ENCODE peak calls at places on chromosomes 5 and 9, in ten cellular contexts. D is LHCN-M2; K is A549; H is iPS-NIHi11; X is DMS 273 treated with DMSO at 0.1 percent for 48 hours; Y is MG63; E is T follicular helper cell; W is ELR; Q is aorta; I is effector CD4-positive, alpha-beta T cell. M is an unnamed sample.

GRCh38 chr5:172102913-172103629 is 85.0 kb downstream of the STK10 start:
- DNase-seq in D (peak), K (peak), H (peak), X (peak), Y (peak), E (no peak), W (peak), Q (peak), I (no peak), M (peak)

GRCh38 chr5:151571270-151572173 is 19.6 kb downstream of the FAT2 start:
- DNase-seq in D (no peak), K (no peak), H (no peak), X (no peak), Y (no peak), E (no peak), W (no peak), Q (no peak), I (no peak), M (no peak)

GRCh38 chr9:135086597-135087488 is 625 bp upstream of the OLFM1 start:
- DNase-seq in D (no peak), K (no peak), H (no peak), X (no peak), Y (no peak), E (no peak), W (no peak), Q (no peak), I (no peak), M (no peak)

GRCh38 chr5:71782393-71782770 is 63.3 kb downstream of the CARTPT start:
- DNase-seq in D (no peak), K (no peak), H (no peak), X (no peak), Y (no peak), E (no peak), W (no peak), Q (no peak), I (no peak), M (no peak)

GRCh38 chr5:19018822-19019221 is 969.2 kb downstream of the CDH18 start:
- DNase-seq in D (no peak), K (no peak), H (no peak), X (no peak), Y (no peak), E (no peak), W (peak), Q (no peak), I (no peak), M (no peak)

GRCh38 chr5:149247726-149248125 is 23.9 kb upstream of the AFAP1L1 start:
- DNase-seq in D (no peak), K (no peak), H (no peak), X (no peak), Y (no peak), E (no peak), W (no peak), Q (no peak), I (no peak), M (no peak)

GRCh38 chr5:170597109-170597741 is 93.4 kb downstream of the KCNIP1 start:
- DNase-seq in D (peak), K (no peak), H (no peak), X (no peak), Y (peak), E (no peak), W (peak), Q (no peak), I (no peak), M (peak)

GRCh38 chr5:139962445-139962844 is 80.7 kb downstream of the NRG2 start:
- DNase-seq in D (no peak), K (no peak), H (no peak), X (no peak), Y (no peak), E (no peak), W (no peak), Q (no peak), I (no peak), M (no peak)

GRCh38 chr5:16539169-16539666 is 73.6 kb upstream of the ZNF622 start:
- DNase-seq in D (peak), K (peak), H (no peak), X (no peak), Y (peak), E (no peak), W (peak), Q (peak), I (no peak), M (peak)

GRCh38 chr5:78577051-78577807 is 71.3 kb downstream of the LHFPL2 start:
- DNase-seq in D (no peak), K (no peak), H (no peak), X (no peak), Y (no peak), E (no peak), W (no peak), Q (no peak), I (no peak), M (no peak)

GRCh38 chr5:168734119-168734518 is 155.0 kb upstream of the PANK3 start:
- DNase-seq in D (no peak), K (no peak), H (no peak), X (no peak), Y (no peak), E (no peak), W (no peak), Q (no peak), I (no peak), M (no peak)

GRCh38 chr5:125137535-125137934 is 391.1 kb upstream of the ZNF608 start:
- DNase-seq in D (no peak), K (no peak), H (no peak), X (no peak), Y (no peak), E (no peak), W (no peak), Q (no peak), I (no peak), M (peak)

GRCh38 chr5:139488269-139488668 is 5.7 kb upstream of the STING1 start:
- DNase-seq in D (no peak), K (no peak), H (no peak), X (no peak), Y (no peak), E (no peak), W (no peak), Q (peak), I (no peak), M (no peak)

GRCh38 chr5:176365663-176366574 is 632 bp downstream of the ARL10 start:
- DNase-seq in D (peak), K (no peak), H (peak), X (no peak), Y (peak), E (no peak), W (peak), Q (peak), I (no peak), M (no peak)

GRCh38 chr9:124721109-124721850 is 49.8 kb downstream of the NR6A1 start:
- DNase-seq in D (peak), K (no peak), H (no peak), X (no peak), Y (peak), E (no peak), W (peak), Q (no peak), I (no peak), M (no peak)

GRCh38 chr5:128395073-128395472 is 143.0 kb downstream of the FBN2 start:
- DNase-seq in D (no peak), K (no peak), H (no peak), X (no peak), Y (no peak), E (no peak), W (no peak), Q (no peak), I (no peak), M (no peak)

GRCh38 chr9:21535396-21535795 is 53.3 kb upstream of the IFNE start:
- DNase-seq in D (no peak), K (no peak), H (no peak), X (no peak), Y (no peak), E (no peak), W (no peak), Q (no peak), I (no peak), M (no peak)

GRCh38 chr9:65411901-65412300 is 126.9 kb upstream of the FOXD4L5 start:
- DNase-seq in D (no peak), K (no peak), H (no peak), X (no peak), Y (no peak), E (no peak), W (no peak), Q (no peak), I (no peak), M (no peak)

GRCh38 chr5:31941356-31941755 is 232.8 kb downstream of the GOLPH3 start:
- DNase-seq in D (no peak), K (no peak), H (no peak), X (no peak), Y (no peak), E (no peak), W (no peak), Q (no peak), I (no peak), M (no peak)

GRCh38 chr5:53749611-53750010 is 189.2 kb downstream of the NDUFS4 start:
- DNase-seq in D (peak), K (no peak), H (no peak), X (no peak), Y (no peak), E (no peak), W (no peak), Q (no peak), I (no peak), M (no peak)

GRCh38 chr5:114408847-114409246 is 47.0 kb downstream of the KCNN2 start:
- DNase-seq in D (no peak), K (no peak), H (no peak), X (no peak), Y (no peak), E (no peak), W (no peak), Q (no peak), I (no peak), M (no peak)